ENCODE peak calls at places on chromosomes 11 and 22, in eight cellular contexts. One of them, this sample, is unnamed.

GRCh38 chr11:66322732-66323427 is 6.0 kb upstream of the CD248 start:
- DNase-seq in keratinocyte: no peak
- DNase-seq in cardiac muscle cell: peak; percentile 83
- DNase-seq in PC-3: no peak
- DNase-seq in thoracic aorta: no peak
- DNase-seq in effector memory CD4-positive, alpha-beta T cell: no peak
- DNase-seq in uterus: peak; percentile 51
- DNase-seq in psoas muscle: peak; percentile 91
- DNase-seq in this sample: no peak

GRCh38 chr11:34632105-34632780 is 11.3 kb downstream of the EHF start:
- DNase-seq in PC-3: peak; percentile 74
- DNase-seq in effector memory CD4-positive, alpha-beta T cell: no peak
- DNase-seq in keratinocyte: no peak
- DNase-seq in cardiac muscle cell: no peak
- DNase-seq in thoracic aorta: no peak
- DNase-seq in psoas muscle: peak; percentile 64
- DNase-seq in uterus: no peak
- DNase-seq in this sample: no peak

GRCh38 chr11:73334244-73335203 is 26.4 kb downstream of the ARHGEF17 start:
- DNase-seq in keratinocyte: no peak
- DNase-seq in thoracic aorta: peak; percentile 64
- DNase-seq in uterus: peak; percentile 95
- DNase-seq in psoas muscle: peak; percentile 90
- DNase-seq in cardiac muscle cell: peak; percentile 90
- DNase-seq in PC-3: peak; percentile 62
- DNase-seq in effector memory CD4-positive, alpha-beta T cell: no peak
- DNase-seq in this sample: no peak

GRCh38 chr11:106278391-106278790 is 200.9 kb downstream of the AASDHPPT start:
- DNase-seq in effector memory CD4-positive, alpha-beta T cell: no peak
- DNase-seq in uterus: no peak
- DNase-seq in thoracic aorta: no peak
- DNase-seq in psoas muscle: no peak
- DNase-seq in cardiac muscle cell: peak; percentile 91
- DNase-seq in keratinocyte: no peak
- DNase-seq in PC-3: no peak
- DNase-seq in this sample: no peak

GRCh38 chr11:13098067-13098466 is 89.0 kb downstream of the RASSF10 start:
- DNase-seq in keratinocyte: no peak
- DNase-seq in effector memory CD4-positive, alpha-beta T cell: no peak
- DNase-seq in thoracic aorta: no peak
- DNase-seq in uterus: no peak
- DNase-seq in PC-3: peak; percentile 93
- DNase-seq in cardiac muscle cell: no peak
- DNase-seq in psoas muscle: no peak
- DNase-seq in this sample: no peak

GRCh38 chr11:126265801-126266200 is 2.9 kb downstream of the SRPRA start:
- DNase-seq in PC-3: peak; percentile 14
- DNase-seq in uterus: no peak
- DNase-seq in psoas muscle: no peak
- DNase-seq in cardiac muscle cell: peak; percentile 20
- DNase-seq in keratinocyte: no peak
- DNase-seq in effector memory CD4-positive, alpha-beta T cell: no peak
- DNase-seq in thoracic aorta: no peak
- DNase-seq in this sample: no peak

GRCh38 chr22:28883917-28884753 is 763 bp downstream of the ZNRF3 start:
- DNase-seq in keratinocyte: no peak
- DNase-seq in PC-3: peak; percentile 32
- DNase-seq in thoracic aorta: no peak
- DNase-seq in effector memory CD4-positive, alpha-beta T cell: peak; percentile 20
- DNase-seq in psoas muscle: peak; percentile 74
- DNase-seq in cardiac muscle cell: peak; percentile 55
- DNase-seq in uterus: peak; percentile 52
- DNase-seq in this sample: no peak

GRCh38 chr11:46332568-46333128 is 14.6 kb upstream of the DGKZ start:
- DNase-seq in psoas muscle: no peak
- DNase-seq in uterus: no peak
- DNase-seq in thoracic aorta: no peak
- DNase-seq in keratinocyte: no peak
- DNase-seq in cardiac muscle cell: no peak
- DNase-seq in PC-3: no peak
- DNase-seq in effector memory CD4-positive, alpha-beta T cell: no peak
- DNase-seq in this sample: no peak

GRCh38 chr11:75011872-75012271 is 23.1 kb downstream of the NEU3 start:
- DNase-seq in uterus: no peak
- DNase-seq in effector memory CD4-positive, alpha-beta T cell: no peak
- DNase-seq in cardiac muscle cell: no peak
- DNase-seq in PC-3: no peak
- DNase-seq in thoracic aorta: no peak
- DNase-seq in psoas muscle: no peak
- DNase-seq in keratinocyte: no peak
- DNase-seq in this sample: no peak

GRCh38 chr11:46345131-46345597 is 2.1 kb upstream of the DGKZ start:
- DNase-seq in PC-3: no peak
- DNase-seq in effector memory CD4-positive, alpha-beta T cell: no peak
- DNase-seq in cardiac muscle cell: no peak
- DNase-seq in thoracic aorta: no peak
- DNase-seq in uterus: peak; percentile 55
- DNase-seq in keratinocyte: peak; percentile 73
- DNase-seq in psoas muscle: peak; percentile 73
- DNase-seq in this sample: no peak

GRCh38 chr22:23888615-23889401 is 5.4 kb upstream of the MIF start:
- DNase-seq in psoas muscle: no peak
- DNase-seq in effector memory CD4-positive, alpha-beta T cell: no peak
- DNase-seq in thoracic aorta: no peak
- DNase-seq in PC-3: peak; percentile 11
- DNase-seq in uterus: no peak
- DNase-seq in cardiac muscle cell: peak; percentile 62
- DNase-seq in keratinocyte: no peak
- DNase-seq in this sample: no peak

GRCh38 chr11:893008-893654 is 17.5 kb downstream of the CHID1 start:
- DNase-seq in PC-3: no peak
- DNase-seq in uterus: no peak
- DNase-seq in cardiac muscle cell: no peak
- DNase-seq in keratinocyte: no peak
- DNase-seq in psoas muscle: no peak
- DNase-seq in thoracic aorta: no peak
- DNase-seq in effector memory CD4-positive, alpha-beta T cell: no peak
- DNase-seq in this sample: no peak

GRCh38 chr11:123314972-123315371 is 115.1 kb upstream of the GRAMD1B start:
- DNase-seq in psoas muscle: peak; percentile 71
- DNase-seq in keratinocyte: no peak
- DNase-seq in uterus: no peak
- DNase-seq in PC-3: no peak
- DNase-seq in effector memory CD4-positive, alpha-beta T cell: no peak
- DNase-seq in thoracic aorta: no peak
- DNase-seq in cardiac muscle cell: no peak
- DNase-seq in this sample: no peak

GRCh38 chr11:68036717-68037239 is 2.0 kb upstream of the TCIRG1 start:
- DNase-seq in cardiac muscle cell: no peak
- DNase-seq in effector memory CD4-positive, alpha-beta T cell: no peak
- DNase-seq in psoas muscle: peak; percentile 84
- DNase-seq in PC-3: no peak
- DNase-seq in uterus: no peak
- DNase-seq in keratinocyte: no peak
- DNase-seq in thoracic aorta: no peak
- DNase-seq in this sample: no peak

GRCh38 chr11:68037481-68038225 is 1.2 kb upstream of the TCIRG1 start:
- DNase-seq in PC-3: no peak
- DNase-seq in cardiac muscle cell: no peak
- DNase-seq in thoracic aorta: no peak
- DNase-seq in effector memory CD4-positive, alpha-beta T cell: no peak
- DNase-seq in uterus: no peak
- DNase-seq in psoas muscle: peak; percentile 49
- DNase-seq in keratinocyte: no peak
- DNase-seq in this sample: no peak

GRCh38 chr11:68035266-68035876 is 3.5 kb upstream of the TCIRG1 start:
- DNase-seq in effector memory CD4-positive, alpha-beta T cell: no peak
- DNase-seq in thoracic aorta: no peak
- DNase-seq in PC-3: no peak
- DNase-seq in cardiac muscle cell: no peak
- DNase-seq in keratinocyte: no peak
- DNase-seq in uterus: no peak
- DNase-seq in psoas muscle: no peak
- DNase-seq in this sample: no peak

GRCh38 chr11:68038226-68038717 is 553 bp upstream of the TCIRG1 start:
- DNase-seq in keratinocyte: no peak
- DNase-seq in effector memory CD4-positive, alpha-beta T cell: no peak
- DNase-seq in cardiac muscle cell: no peak
- DNase-seq in psoas muscle: peak; percentile 72
- DNase-seq in thoracic aorta: no peak
- DNase-seq in uterus: no peak
- DNase-seq in PC-3: no peak
- DNase-seq in this sample: no peak

GRCh38 chr11:68036141-68036716 is 2.6 kb upstream of the TCIRG1 start:
- DNase-seq in keratinocyte: no peak
- DNase-seq in cardiac muscle cell: no peak
- DNase-seq in effector memory CD4-positive, alpha-beta T cell: no peak
- DNase-seq in thoracic aorta: no peak
- DNase-seq in psoas muscle: peak; percentile 62
- DNase-seq in uterus: no peak
- DNase-seq in PC-3: no peak
- DNase-seq in this sample: no peak
- H3K4me1 ChIP-seq in keratinocyte: peaks cover 14% of the 10 kb centered on the region
- H3K4me1 ChIP-seq in cardiac muscle cell: peaks cover 24% of the 10 kb centered on the region
- H3K4me1 ChIP-seq in effector memory CD4-positive, alpha-beta T cell: peaks cover 43% of the 10 kb centered on the region
- H3K4me1 ChIP-seq in thoracic aorta: peaks cover 48% of the 10 kb centered on the region
- H3K4me1 ChIP-seq in psoas muscle: peaks cover 30% of the 10 kb centered on the region
- H3K4me1 ChIP-seq in uterus: peaks cover 16% of the 10 kb centered on the region
- H3K4me1 ChIP-seq in PC-3: peaks cover 39% of the 10 kb centered on the region
- H3K4me1 ChIP-seq in this sample: peaks cover 55% of the 10 kb centered on the region

GRCh38 chr22:30857103-30857502 is 111.5 kb downstream of the MORC2 start:
- DNase-seq in cardiac muscle cell: no peak
- DNase-seq in psoas muscle: no peak
- DNase-seq in effector memory CD4-positive, alpha-beta T cell: no peak
- DNase-seq in PC-3: no peak
- DNase-seq in uterus: no peak
- DNase-seq in keratinocyte: no peak
- DNase-seq in thoracic aorta: no peak
- DNase-seq in this sample: no peak
- H3K4me1 ChIP-seq in cardiac muscle cell: no peaks in the 10 kb centered on the region
- H3K4me1 ChIP-seq in psoas muscle: peaks cover 10% of the 10 kb centered on the region
- H3K4me1 ChIP-seq in effector memory CD4-positive, alpha-beta T cell: no peaks in the 10 kb centered on the region
- H3K4me1 ChIP-seq in PC-3: no peaks in the 10 kb centered on the region
- H3K4me1 ChIP-seq in uterus: no peaks in the 10 kb centered on the region
- H3K4me1 ChIP-seq in keratinocyte: peaks cover 3% of the 10 kb centered on the region
- H3K4me1 ChIP-seq in thoracic aorta: no peaks in the 10 kb centered on the region
- H3K4me1 ChIP-seq in this sample: no peaks in the 10 kb centered on the region

GRCh38 chr22:46056169-46057041 is 79.4 kb upstream of the WNT7B start:
- DNase-seq in uterus: peak; percentile 58
- DNase-seq in keratinocyte: no peak
- DNase-seq in psoas muscle: peak; percentile 74
- DNase-seq in thoracic aorta: no peak
- DNase-seq in effector memory CD4-positive, alpha-beta T cell: no peak
- DNase-seq in PC-3: peak; percentile 36
- DNase-seq in cardiac muscle cell: no peak
- DNase-seq in this sample: no peak
- H3K4me1 ChIP-seq in uterus: peaks cover 18% of the 10 kb centered on the region
- H3K4me1 ChIP-seq in keratinocyte: peaks cover 64% of the 10 kb centered on the region
- H3K4me1 ChIP-seq in psoas muscle: peaks cover 62% of the 10 kb centered on the region
- H3K4me1 ChIP-seq in thoracic aorta: peaks cover 83% of the 10 kb centered on the region
- H3K4me1 ChIP-seq in effector memory CD4-positive, alpha-beta T cell: peaks cover 31% of the 10 kb centered on the region
- H3K4me1 ChIP-seq in PC-3: peaks cover 69% of the 10 kb centered on the region
- H3K4me1 ChIP-seq in cardiac muscle cell: no peaks in the 10 kb centered on the region
- H3K4me1 ChIP-seq in this sample: peaks cover 64% of the 10 kb centered on the region

DNA sequence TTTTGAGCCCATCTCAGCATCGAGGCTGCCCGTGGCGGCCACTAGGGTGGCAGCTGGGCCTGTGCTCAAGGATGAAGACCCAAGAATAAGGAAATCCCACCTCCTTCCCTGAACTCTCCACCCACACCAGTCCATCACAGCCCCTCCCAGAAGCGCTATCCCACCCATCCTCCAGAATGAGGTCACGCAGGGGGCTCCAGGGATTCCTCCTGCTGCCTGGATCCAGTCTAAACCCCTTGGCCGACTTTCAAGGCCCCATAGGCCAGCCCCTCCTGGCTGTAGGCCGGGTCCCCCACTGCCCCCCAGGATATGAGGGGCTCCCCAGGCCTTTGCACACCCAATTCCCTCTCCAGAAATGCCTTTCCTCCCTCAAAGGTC is 19.0 kb upstream of the SCGB1A1 start:
- DNase-seq in uterus: peak; percentile 59
- DNase-seq in keratinocyte: no peak
- DNase-seq in psoas muscle: no peak
- DNase-seq in PC-3: no peak
- DNase-seq in thoracic aorta: no peak
- DNase-seq in effector memory CD4-positive, alpha-beta T cell: no peak
- DNase-seq in cardiac muscle cell: no peak
- DNase-seq in this sample: no peak
- H3K4me1 ChIP-seq in uterus: peaks cover 56% of the 10 kb centered on the region
- H3K4me1 ChIP-seq in keratinocyte: peaks cover 5% of the 10 kb centered on the region
- H3K4me1 ChIP-seq in psoas muscle: peaks cover 35% of the 10 kb centered on the region
- H3K4me1 ChIP-seq in PC-3: peaks cover 5% of the 10 kb centered on the region
- H3K4me1 ChIP-seq in thoracic aorta: peaks cover 79% of the 10 kb centered on the region
- H3K4me1 ChIP-seq in effector memory CD4-positive, alpha-beta T cell: peaks cover 19% of the 10 kb centered on the region
- H3K4me1 ChIP-seq in cardiac muscle cell: peaks cover 22% of the 10 kb centered on the region
- H3K4me1 ChIP-seq in this sample: peaks cover 67% of the 10 kb centered on the region

This sample was measured in esophagus squamous epithelium.